ENCODE peak calls at places on chromosomes 16 and 17, in seven cellular contexts. One of them, this sample, is unnamed.

GRCh38 chr17:42221886-42222745 is 27.8 kb upstream of the GHDC start:
- DNase-seq in A549: peak; percentile 74
- DNase-seq in LoVo: no peak
- DNase-seq in activated effector memory CD4-positive, alpha-beta T cell treated with anti-CD3 and anti-CD28 coated beads, Interleukin-2, amount 50 U/mL, for 16 hours: peak; percentile 81
- DNase-seq in activated CD4-positive, CD25-positive, alpha-beta regulatory T cell: peak; percentile 17
- DNase-seq in GM06990: no peak
- DNase-seq in lower lobe of right lung: peak; percentile 63
- DNase-seq in this sample: no peak

GRCh38 chr17:80678621-80679020 is 134.0 kb downstream of the RPTOR start:
- DNase-seq in A549: no peak
- DNase-seq in LoVo: no peak
- DNase-seq in activated effector memory CD4-positive, alpha-beta T cell treated with anti-CD3 and anti-CD28 coated beads, Interleukin-2, amount 50 U/mL, for 16 hours: peak; percentile 70
- DNase-seq in activated CD4-positive, CD25-positive, alpha-beta regulatory T cell: no peak
- DNase-seq in GM06990: no peak
- DNase-seq in lower lobe of right lung: no peak
- DNase-seq in this sample: no peak

GRCh38 chr16:9345889-9346288 is 254.4 kb downstream of the HAPSTR1 start:
- DNase-seq in A549: no peak
- DNase-seq in LoVo: no peak
- DNase-seq in activated effector memory CD4-positive, alpha-beta T cell treated with anti-CD3 and anti-CD28 coated beads, Interleukin-2, amount 50 U/mL, for 16 hours: no peak
- DNase-seq in activated CD4-positive, CD25-positive, alpha-beta regulatory T cell: no peak
- DNase-seq in GM06990: no peak
- DNase-seq in lower lobe of right lung: no peak
- DNase-seq in this sample: no peak

GRCh38 chr17:59335685-59336084 is 4.2 kb downstream of the YPEL2 start:
- DNase-seq in A549: no peak
- DNase-seq in LoVo: no peak
- DNase-seq in activated effector memory CD4-positive, alpha-beta T cell treated with anti-CD3 and anti-CD28 coated beads, Interleukin-2, amount 50 U/mL, for 16 hours: peak; percentile 8
- DNase-seq in activated CD4-positive, CD25-positive, alpha-beta regulatory T cell: no peak
- DNase-seq in GM06990: no peak
- DNase-seq in lower lobe of right lung: no peak
- DNase-seq in this sample: no peak

GRCh38 chr16:46853713-46854443 is 22.9 kb upstream of the C16orf87 start:
- DNase-seq in A549: peak; percentile 74
- DNase-seq in LoVo: peak; percentile 45
- DNase-seq in activated effector memory CD4-positive, alpha-beta T cell treated with anti-CD3 and anti-CD28 coated beads, Interleukin-2, amount 50 U/mL, for 16 hours: peak; percentile 83
- DNase-seq in activated CD4-positive, CD25-positive, alpha-beta regulatory T cell: peak; percentile 13
- DNase-seq in GM06990: peak; percentile 22
- DNase-seq in lower lobe of right lung: peak; percentile 82
- DNase-seq in this sample: no peak

GRCh38 chr16:3866703-3867431 is 13.6 kb downstream of the CREBBP start:
- DNase-seq in A549: no peak
- DNase-seq in LoVo: no peak
- DNase-seq in activated effector memory CD4-positive, alpha-beta T cell treated with anti-CD3 and anti-CD28 coated beads, Interleukin-2, amount 50 U/mL, for 16 hours: no peak
- DNase-seq in activated CD4-positive, CD25-positive, alpha-beta regulatory T cell: no peak
- DNase-seq in GM06990: no peak
- DNase-seq in lower lobe of right lung: no peak
- DNase-seq in this sample: no peak

GRCh38 chr17:28467456-28468025 is 5.9 kb upstream of the SLC13A2 start:
- DNase-seq in A549: no peak
- DNase-seq in LoVo: no peak
- DNase-seq in activated effector memory CD4-positive, alpha-beta T cell treated with anti-CD3 and anti-CD28 coated beads, Interleukin-2, amount 50 U/mL, for 16 hours: no peak
- DNase-seq in activated CD4-positive, CD25-positive, alpha-beta regulatory T cell: no peak
- DNase-seq in GM06990: no peak
- DNase-seq in lower lobe of right lung: no peak
- DNase-seq in this sample: peak; percentile 13

GRCh38 chr16:3059041-3059722 is 6.3 kb upstream of the IL32 start:
- DNase-seq in A549: peak; percentile 84
- DNase-seq in LoVo: peak; percentile 96
- DNase-seq in activated effector memory CD4-positive, alpha-beta T cell treated with anti-CD3 and anti-CD28 coated beads, Interleukin-2, amount 50 U/mL, for 16 hours: peak; percentile 95
- DNase-seq in activated CD4-positive, CD25-positive, alpha-beta regulatory T cell: peak; percentile 77
- DNase-seq in GM06990: peak; percentile 88
- DNase-seq in lower lobe of right lung: peak; percentile 92
- DNase-seq in this sample: no peak

GRCh38 chr17:44865231-44865660 is 17.6 kb downstream of the HIGD1B start:
- DNase-seq in A549: peak; percentile 82
- DNase-seq in LoVo: peak; percentile 58
- DNase-seq in activated effector memory CD4-positive, alpha-beta T cell treated with anti-CD3 and anti-CD28 coated beads, Interleukin-2, amount 50 U/mL, for 16 hours: peak; percentile 87
- DNase-seq in activated CD4-positive, CD25-positive, alpha-beta regulatory T cell: peak; percentile 31
- DNase-seq in GM06990: no peak
- DNase-seq in lower lobe of right lung: peak; percentile 61
- DNase-seq in this sample: no peak

GRCh38 chr17:66466421-66466820 is 164.0 kb downstream of the PRKCA start:
- DNase-seq in A549: no peak
- DNase-seq in LoVo: no peak
- DNase-seq in activated effector memory CD4-positive, alpha-beta T cell treated with anti-CD3 and anti-CD28 coated beads, Interleukin-2, amount 50 U/mL, for 16 hours: no peak
- DNase-seq in activated CD4-positive, CD25-positive, alpha-beta regulatory T cell: no peak
- DNase-seq in GM06990: no peak
- DNase-seq in lower lobe of right lung: no peak
- DNase-seq in this sample: no peak

GRCh38 chr16:57810197-57811024 is 8.1 kb upstream of the KIFC3 start:
- DNase-seq in A549: peak; percentile 98
- DNase-seq in LoVo: peak; percentile 94
- DNase-seq in activated effector memory CD4-positive, alpha-beta T cell treated with anti-CD3 and anti-CD28 coated beads, Interleukin-2, amount 50 U/mL, for 16 hours: peak; percentile 92
- DNase-seq in activated CD4-positive, CD25-positive, alpha-beta regulatory T cell: no peak
- DNase-seq in GM06990: peak; percentile 77
- DNase-seq in lower lobe of right lung: peak; percentile 90
- DNase-seq in this sample: no peak

GRCh38 chr16:29290631-29291247 is 115.8 kb downstream of the NPIPB11 start:
- DNase-seq in A549: peak; percentile 94
- DNase-seq in LoVo: peak; percentile 94
- DNase-seq in activated effector memory CD4-positive, alpha-beta T cell treated with anti-CD3 and anti-CD28 coated beads, Interleukin-2, amount 50 U/mL, for 16 hours: peak; percentile 88
- DNase-seq in activated CD4-positive, CD25-positive, alpha-beta regulatory T cell: no peak
- DNase-seq in GM06990: peak; percentile 41
- DNase-seq in lower lobe of right lung: peak; percentile 97
- DNase-seq in this sample: no peak

GRCh38 chr16:9107025-9107970 is 15.9 kb downstream of the HAPSTR1 start:
- DNase-seq in A549: no peak
- DNase-seq in LoVo: no peak
- DNase-seq in activated effector memory CD4-positive, alpha-beta T cell treated with anti-CD3 and anti-CD28 coated beads, Interleukin-2, amount 50 U/mL, for 16 hours: no peak
- DNase-seq in activated CD4-positive, CD25-positive, alpha-beta regulatory T cell: no peak
- DNase-seq in GM06990: no peak
- DNase-seq in lower lobe of right lung: no peak
- DNase-seq in this sample: no peak

GRCh38 chr16:68377221-68377620 is 66.4 kb downstream of the PRMT7 start:
- DNase-seq in A549: no peak
- DNase-seq in LoVo: no peak
- DNase-seq in activated effector memory CD4-positive, alpha-beta T cell treated with anti-CD3 and anti-CD28 coated beads, Interleukin-2, amount 50 U/mL, for 16 hours: no peak
- DNase-seq in activated CD4-positive, CD25-positive, alpha-beta regulatory T cell: no peak
- DNase-seq in GM06990: no peak
- DNase-seq in lower lobe of right lung: no peak
- DNase-seq in this sample: peak; percentile 59

GRCh38 chr17:58046230-58047094 is 36.8 kb upstream of the DYNLL2 start:
- DNase-seq in A549: no peak
- DNase-seq in LoVo: no peak
- DNase-seq in activated effector memory CD4-positive, alpha-beta T cell treated with anti-CD3 and anti-CD28 coated beads, Interleukin-2, amount 50 U/mL, for 16 hours: no peak
- DNase-seq in activated CD4-positive, CD25-positive, alpha-beta regulatory T cell: no peak
- DNase-seq in GM06990: no peak
- DNase-seq in lower lobe of right lung: no peak
- DNase-seq in this sample: no peak

GRCh38 chr17:47615766-47616424 is 33.8 kb upstream of the KPNB1 start:
- DNase-seq in A549: peak; percentile 66
- DNase-seq in LoVo: peak; percentile 44
- DNase-seq in activated effector memory CD4-positive, alpha-beta T cell treated with anti-CD3 and anti-CD28 coated beads, Interleukin-2, amount 50 U/mL, for 16 hours: no peak
- DNase-seq in activated CD4-positive, CD25-positive, alpha-beta regulatory T cell: no peak
- DNase-seq in GM06990: no peak
- DNase-seq in lower lobe of right lung: no peak
- DNase-seq in this sample: no peak

GRCh38 chr17:37847811-37848331 is 76.3 kb upstream of the TBC1D3K start:
- DNase-seq in A549: no peak
- DNase-seq in LoVo: no peak
- DNase-seq in activated effector memory CD4-positive, alpha-beta T cell treated with anti-CD3 and anti-CD28 coated beads, Interleukin-2, amount 50 U/mL, for 16 hours: no peak
- DNase-seq in activated CD4-positive, CD25-positive, alpha-beta regulatory T cell: no peak
- DNase-seq in GM06990: no peak
- DNase-seq in lower lobe of right lung: no peak
- DNase-seq in this sample: no peak

GRCh38 chr16:81266680-81267095 is 28.2 kb downstream of the BCO1 start:
- DNase-seq in A549: no peak
- DNase-seq in LoVo: peak; percentile 70
- DNase-seq in activated effector memory CD4-positive, alpha-beta T cell treated with anti-CD3 and anti-CD28 coated beads, Interleukin-2, amount 50 U/mL, for 16 hours: no peak
- DNase-seq in activated CD4-positive, CD25-positive, alpha-beta regulatory T cell: no peak
- DNase-seq in GM06990: no peak
- DNase-seq in lower lobe of right lung: no peak
- DNase-seq in this sample: no peak

GRCh38 chr16:12398029-12398735 is 405.5 kb downstream of the CPPED1 start:
- DNase-seq in A549: no peak
- DNase-seq in LoVo: no peak
- DNase-seq in activated effector memory CD4-positive, alpha-beta T cell treated with anti-CD3 and anti-CD28 coated beads, Interleukin-2, amount 50 U/mL, for 16 hours: no peak
- DNase-seq in activated CD4-positive, CD25-positive, alpha-beta regulatory T cell: no peak
- DNase-seq in GM06990: no peak
- DNase-seq in lower lobe of right lung: no peak
- DNase-seq in this sample: no peak

GRCh38 chr17:57760001-57760400 is 14.9 kb upstream of the CCDC182 start:
- DNase-seq in A549: no peak
- DNase-seq in LoVo: no peak
- DNase-seq in activated effector memory CD4-positive, alpha-beta T cell treated with anti-CD3 and anti-CD28 coated beads, Interleukin-2, amount 50 U/mL, for 16 hours: no peak
- DNase-seq in activated CD4-positive, CD25-positive, alpha-beta regulatory T cell: no peak
- DNase-seq in GM06990: no peak
- DNase-seq in lower lobe of right lung: no peak
- DNase-seq in this sample: no peak